ENCODE peak calls at places on chromosome 14, in four cellular contexts. H is neuronal stem cell; A is DMS53; M is activated CD4-positive, alpha-beta memory T cell treated with anti-CD3 and anti-CD28 coated beads, Interleukin-2, amount 10 ng/mL, durations not matched to agents 7 days and 5 days. J is an unnamed sample.

GRCh38 chr14:95156765-95157194 is 549 bp downstream of the DICER1 start:
- DNase-seq in H (no peak), A (peak), M (peak), J (peak)

GRCh38 chr14:54312166-54312801 is 84.5 kb upstream of the CDKN3 start:
- DNase-seq in H (no peak), A (no peak), M (no peak), J (peak)

GRCh38 chr14:24284501-24285035 is 13.2 kb upstream of the RABGGTA start:
- DNase-seq in H (no peak), A (no peak), M (no peak), J (no peak)

GRCh38 chr14:78022059-78022458 is 148.1 kb upstream of the NRXN3 start:
- DNase-seq in M (peak), A (peak), H (peak), J (peak)

GRCh38 chr14:89855961-89856360 is 98.6 kb downstream of the EFCAB11 start:
- DNase-seq in M (no peak), H (no peak), A (no peak), J (peak)

GRCh38 chr14:90510208-90510607 is 113.4 kb downstream of the CALM1 start:
- DNase-seq in A (peak), M (no peak), H (no peak), J (no peak)

GRCh38 chr14:94562941-94563883 is 2.0 kb downstream of the SERPINA4 start:
- DNase-seq in M (no peak), A (no peak), H (no peak), J (no peak)

GRCh38 chr14:52455291-52456088 is 96.8 kb downstream of the TXNDC16 start:
- DNase-seq in H (no peak), A (no peak), M (no peak), J (peak)

GRCh38 chr14:92501891-92502351 is 11.7 kb upstream of the RIN3 start:
- DNase-seq in H (no peak), A (no peak), M (no peak), J (no peak)

GRCh38 chr14:64680675-64681060 is 23.6 kb upstream of the PLEKHG3 start:
- DNase-seq in A (no peak), M (no peak), H (no peak), J (no peak)

GRCh38 chr14:90491221-90491867 is 94.5 kb downstream of the CALM1 start:
- DNase-seq in A (no peak), M (peak), H (no peak), J (peak)

GRCh38 chr14:103558071-103558882 is 4.2 kb downstream of the BAG5 start:
- DNase-seq in M (no peak), H (no peak), A (no peak), J (no peak)

GRCh38 chr14:77123381-77124344 is 17.9 kb downstream of the ZDHHC22 start:
- DNase-seq in A (peak), H (no peak), M (no peak), J (no peak)

GRCh38 chr14:77309122-77309521 is 11.6 kb downstream of the POMT2 start:
- DNase-seq in A (no peak), H (no peak), M (no peak), J (no peak)

GRCh38 chr14:55265197-55265596 is 6.0 kb upstream of the FBXO34 start:
- DNase-seq in H (no peak), M (no peak), A (peak), J (no peak)

GRCh38 chr14:38122241-38122640 is 85.5 kb upstream of the SSTR1 start:
- DNase-seq in H (no peak), A (no peak), M (no peak), J (no peak)

GRCh38 chr14:62988967-62989366 is 56.3 kb downstream of the KCNH5 start:
- DNase-seq in H (no peak), A (no peak), M (no peak), J (peak)

GRCh38 chr14:21101802-21102413 is 1.0 kb downstream of the TMEM253 start:
- DNase-seq in M (no peak), H (no peak), A (no peak), J (no peak)

GRCh38 chr14:34629657-34630529 is at the start of gene SNX6:
- DNase-seq in A (peak), M (peak), H (peak), J (peak)

GRCh38 chr14:63039800-63040380 is 5.4 kb downstream of the KCNH5 start:
- DNase-seq in A (peak), M (no peak), H (no peak), J (peak)

J was measured in cardiac muscle cell.